ENCODE peak calls at places on chromosomes 11 and 22, in six cellular contexts. O is EL; U is CD4-positive, alpha-beta T cell; H is DMS79 treated with DMSO at 0.1 percent for 48 hours; D is NCI-H1417; S is AG09319. W is an unnamed sample.

GRCh38 chr11:95228081-95228859 is 2.7 kb downstream of the SESN3 start:
- DNase-seq in O (no peak), U (no peak), H (peak), D (no peak), S (no peak), W (peak)

GRCh38 chr11:57496109-57496820 is 19.2 kb downstream of the SLC43A1 start:
- DNase-seq in O (no peak), U (no peak), H (no peak), D (no peak), S (no peak), W (no peak)

GRCh38 chr11:115939104-115939503 is 434.9 kb upstream of the CADM1 start:
- DNase-seq in O (no peak), U (no peak), H (no peak), D (no peak), S (no peak), W (no peak)

GRCh38 chr11:76321820-76322524 is 59.0 kb downstream of the THAP12 start:
- DNase-seq in O (no peak), U (no peak), H (no peak), D (peak), S (no peak), W (no peak)

GRCh38 chr11:67670316-67671210 is 3.9 kb downstream of the ALDH3B2 start:
- DNase-seq in O (no peak), U (no peak), H (no peak), D (no peak), S (no peak), W (no peak)

GRCh38 chr22:19195796-19196731 is 17.5 kb upstream of the SLC25A1 start:
- DNase-seq in O (no peak), U (no peak), H (no peak), D (no peak), S (no peak), W (no peak)

GRCh38 chr11:102637731-102638130 is 12.6 kb upstream of the MMP20 start:
- DNase-seq in O (no peak), U (no peak), H (no peak), D (no peak), S (no peak), W (no peak)

GRCh38 chr11:28924007-28924406 is 815.8 kb downstream of the METTL15 start:
- DNase-seq in O (no peak), U (no peak), H (no peak), D (no peak), S (no peak), W (no peak)

GRCh38 chr11:13082588-13082987 is 73.5 kb downstream of the RASSF10 start:
- DNase-seq in O (no peak), U (no peak), H (no peak), D (no peak), S (no peak), W (no peak)

GRCh38 chr11:2940166-2940929 is 11.1 kb upstream of the PHLDA2 start:
- DNase-seq in O (peak), U (no peak), H (no peak), D (no peak), S (no peak), W (peak)

GRCh38 chr22:31229402-31230140 is 17.5 kb downstream of the LIMK2 start:
- DNase-seq in O (peak), U (no peak), H (no peak), D (no peak), S (no peak), W (no peak)

GRCh38 chr11:104096900-104097299 is 60.5 kb downstream of the DDI1 start:
- DNase-seq in O (no peak), U (no peak), H (no peak), D (no peak), S (no peak), W (no peak)

GRCh38 chr11:47104337-47104950 is 72.2 kb downstream of the ARFGAP2 start:
- DNase-seq in O (peak), U (no peak), H (no peak), D (no peak), S (peak), W (no peak)

GRCh38 chr11:57635236-57635635 is 14.5 kb downstream of the YPEL4 start:
- DNase-seq in O (no peak), U (no peak), H (no peak), D (no peak), S (no peak), W (no peak)

GRCh38 chr22:44547371-44547770 is 49.3 kb upstream of the RTL6 start:
- DNase-seq in O (no peak), U (no peak), H (no peak), D (no peak), S (no peak), W (no peak)

GRCh38 chr11:26842883-26843282 is 121.0 kb upstream of the SLC5A12 start:
- DNase-seq in O (no peak), U (no peak), H (no peak), D (no peak), S (no peak), W (no peak)

GRCh38 chr22:44365196-44365802 is 52.5 kb upstream of the SHISAL1 start:
- DNase-seq in O (no peak), U (no peak), H (no peak), D (no peak), S (no peak), W (no peak)

GRCh38 chr11:61834278-61835004 is 6.3 kb downstream of the FADS2 start:
- DNase-seq in O (peak), U (peak), H (peak), D (no peak), S (no peak), W (peak)

GRCh38 chr11:131899954-131900580 is 529.7 kb downstream of the NTM start:
- DNase-seq in O (no peak), U (no peak), H (no peak), D (no peak), S (no peak), W (no peak)

GRCh38 chr11:16986434-16987204 is 27.6 kb downstream of the PLEKHA7 start:
- DNase-seq in O (no peak), U (peak), H (peak), D (no peak), S (no peak), W (peak)

W was measured in PC-3.